ENCODE peak calls at places on chromosome 1, in five cellular contexts. O, P, E, C and B are unnamed samples.

GRCh38 chr1:225533238-225533637 is 105.4 kb upstream of the LBR start:
- DNase-seq in C (no peak), E (no peak), O (no peak), P (no peak), B (no peak)

GRCh38 chr1:1203561-1204424 is 2.6 kb downstream of the TNFRSF18 start:
- DNase-seq in E (no peak), P (peak; percentile 11), O (no peak), C (no peak), B (no peak)

GRCh38 chr1:58392083-58392482 is 154.4 kb downstream of the OMA1 start:
- DNase-seq in P (no peak), E (no peak), C (no peak), O (no peak), B (no peak)

GRCh38 chr1:217562229-217562878 is 68.5 kb downstream of the GPATCH2 start:
- DNase-seq in P (no peak), C (no peak), O (no peak), E (peak; percentile 75), B (no peak)

GRCh38 chr1:966603-967295 is 467 bp downstream of the PLEKHN1 start:
- DNase-seq in E (no peak), O (no peak), P (peak; percentile 64), C (no peak), B (no peak)

GRCh38 chr1:33152685-33153432 is 29.0 kb downstream of the TRIM62 start:
- DNase-seq in P (no peak), E (no peak), C (no peak), O (peak; percentile 89), B (no peak)

GRCh38 chr1:70617728-70618127 is 206.7 kb downstream of the CTH start:
- DNase-seq in O (peak; percentile 1), E (no peak), P (no peak), C (no peak), B (no peak)

GRCh38 chr1:7620196-7620595 is 150.9 kb upstream of the VAMP3 start:
- DNase-seq in C (no peak), E (no peak), O (no peak), P (no peak), B (no peak)

GRCh38 chr1:15029036-15029435 is 124.5 kb upstream of the TMEM51 start:
- DNase-seq in P (no peak), C (no peak), O (no peak), E (no peak), B (no peak)

GRCh38 chr1:117061986-117062415 is 1.9 kb downstream of the TTF2 start:
- DNase-seq in O (no peak), C (no peak), E (no peak), P (no peak), B (no peak)

GRCh38 chr1:22753396-22754083 is 42.9 kb downstream of the EPHB2 start:
- DNase-seq in P (no peak), C (no peak), O (no peak), E (peak; percentile 68), B (no peak)

GRCh38 chr1:156001021-156001681 is 19.6 kb downstream of the SSR2 start:
- DNase-seq in E (no peak), C (no peak), P (no peak), O (no peak), B (no peak)

GRCh38 chr1:32754282-32755097 is 51.9 kb upstream of the SYNC start:
- DNase-seq in P (no peak), O (no peak), E (no peak), C (no peak), B (no peak)

GRCh38 chr1:232704694-232705680 is 75.1 kb upstream of the SIPA1L2 start:
- DNase-seq in C (peak; percentile 75), E (peak; percentile 69), P (no peak), O (no peak), B (no peak)

GRCh38 chr1:64495878-64496277 is 25.9 kb downstream of the CACHD1 start:
- DNase-seq in P (no peak), C (no peak), E (no peak), O (no peak), B (no peak)

GRCh38 chr1:7707527-7707926 is 63.6 kb upstream of the VAMP3 start:
- DNase-seq in E (no peak), P (no peak), C (no peak), O (no peak), B (no peak)

GRCh38 chr1:59926381-59927243 is at the start of gene CYP2J2:
- DNase-seq in C (no peak), P (peak; percentile 12), E (no peak), O (no peak), B (no peak)

GRCh38 chr1:171152533-171152932 is 32.6 kb upstream of the FMO2 start:
- DNase-seq in O (no peak), C (no peak), P (no peak), E (no peak), B (no peak)

GRCh38 chr1:218851601-218852000 is 322.1 kb upstream of the LYPLAL1 start:
- DNase-seq in E (no peak), P (no peak), O (no peak), C (no peak), B (no peak)

GRCh38 chr1:151760597-151761385 is 2.5 kb downstream of the MRPL9 start:
- DNase-seq in E (no peak), P (no peak), C (no peak), O (no peak), B (no peak)

GRCh38 chr1:100953915-100954314 is 58.0 kb downstream of the SLC30A7 start:
- DNase-seq in C (no peak), O (no peak), P (no peak), E (no peak), B (no peak)

GRCh38 chr1:203871114-203871875 is 9.9 kb downstream of the SNRPE start:
- DNase-seq in P (no peak), C (no peak), O (peak; percentile 35), E (no peak), B (no peak)

GRCh38 chr1:41474490-41475271 is 9.8 kb downstream of the EDN2 start:
- DNase-seq in P (no peak), E (no peak), C (peak; percentile 63), O (no peak), B (no peak)

GRCh38 chr1:171265686-171266085 is 17.4 kb downstream of the FMO1 start:
- DNase-seq in E (no peak), O (no peak), C (no peak), P (no peak), B (no peak)

GRCh38 chr1:54027848-54028247 is 9.9 kb upstream of the LDLRAD1 start:
- DNase-seq in E (no peak), C (no peak), O (no peak), P (no peak), B (no peak)

GRCh38 chr1:44576456-44577150 is 97.7 kb downstream of the TMEM53 start:
- DNase-seq in O (no peak), C (no peak), E (no peak), P (no peak), B (no peak)